ENCODE peak calls at places on chromosomes 5 and 9, in six cellular contexts. B is lower leg skin, E is RWPE1, O is upper lobe of left lung, I is adrenal gland, S is endothelial cell. X is an unnamed sample.

GRCh38 chr5:145178667-145179523 is 656.2 kb downstream of the PRELID2 start:
- DNase-seq in S (no peak), B (no peak), I (no peak), O (no peak), E (no peak), X (no peak)

GRCh38 chr9:69023650-69024049 is 9.7 kb upstream of the PRKACG start:
- DNase-seq in B (no peak), E (no peak), O (no peak), I (no peak), S (no peak), X (no peak)

GRCh38 chr9:134161647-134162046 is 2.7 kb downstream of the RNU6ATAC start:
- DNase-seq in O (no peak), S (no peak), E (no peak), I (no peak), B (no peak), X (no peak)

GRCh38 chr9:127706836-127707241 is at the start of gene CFAP157:
- DNase-seq in E (peak), O (no peak), S (peak), I (no peak), B (no peak), X (no peak)

GRCh38 chr5:980941-981340 is 27.7 kb upstream of the NKD2 start:
- DNase-seq in S (no peak), O (no peak), E (peak), I (no peak), B (no peak), X (peak)

GRCh38 chr5:136064510-136064909 is 35.7 kb downstream of the TGFBI start:
- DNase-seq in E (no peak), O (no peak), S (no peak), I (no peak), B (peak), X (no peak)

GRCh38 chr5:135253601-135254165 is 145.3 kb downstream of the MACROH2A1 start:
- DNase-seq in I (no peak), S (no peak), B (no peak), O (no peak), E (no peak), X (no peak)

GRCh38 chr5:180631549-180632392 is 17.6 kb downstream of the FLT4 start:
- DNase-seq in I (no peak), E (no peak), O (no peak), S (no peak), B (no peak), X (no peak)

GRCh38 chr9:74942801-74943200 is 9.9 kb downstream of the C9orf40 start:
- DNase-seq in S (no peak), O (no peak), B (no peak), E (no peak), I (no peak), X (no peak)

GRCh38 chr9:130642926-130643325 is 21.5 kb upstream of the PRDM12 start:
- DNase-seq in I (no peak), E (no peak), O (no peak), S (no peak), B (no peak), X (no peak)

GRCh38 chr9:129887210-129888084 is 52.2 kb downstream of the USP20 start:
- DNase-seq in E (no peak), S (no peak), I (no peak), O (no peak), B (no peak), X (no peak)

GRCh38 chr5:126535856-126536545 is 59.0 kb downstream of the ALDH7A1 start:
- DNase-seq in S (no peak), O (no peak), I (no peak), B (no peak), E (no peak), X (no peak)

GRCh38 chr9:134192951-134193731 is 28.8 kb upstream of the RNU6ATAC start:
- DNase-seq in O (peak), I (no peak), B (peak), S (no peak), E (no peak), X (no peak)

GRCh38 chr9:123069010-123069481 is 35.6 kb downstream of the GPR21 start:
- DNase-seq in O (no peak), I (no peak), S (no peak), E (no peak), B (no peak), X (no peak)

GRCh38 chr5:180470966-180471582 is 23.1 kb upstream of the CNOT6 start:
- DNase-seq in E (peak), O (peak), S (peak), I (peak), B (peak), X (no peak)

GRCh38 chr5:29697786-29698414 is 1495.6 kb upstream of the CDH6 start:
- DNase-seq in I (no peak), B (no peak), S (peak), O (no peak), E (peak), X (no peak)

GRCh38 chr5:139473565-139473964 is 2.8 kb downstream of the SMIM33 start:
- DNase-seq in B (no peak), S (peak), E (peak), I (no peak), O (no peak), X (no peak)
- TF ChIP-seq CTCF in B (no peak), S (no peak), E (no peak), I (no peak), O (peak), X (no peak)

GRCh38 chr5:171365351-171365750 is 22.3 kb upstream of the NPM1 start:
- DNase-seq in S (peak), B (no peak), I (no peak), E (no peak), O (no peak), X (no peak)
- TF ChIP-seq CTCF in S (peak), B (no peak), I (no peak), E (no peak), O (no peak), X (peak)

GRCh38 chr9:3884736-3885135 is 358.9 kb upstream of the RFX3 start:
- DNase-seq in B (no peak), O (no peak), E (no peak), I (no peak), S (no peak), X (no peak)

GRCh38 chr9:3879315-3879714 is 353.5 kb upstream of the RFX3 start:
- DNase-seq in S (no peak), O (no peak), E (no peak), B (no peak), I (no peak), X (no peak)

GRCh38 chr9:3879731-3880493 is 354.1 kb upstream of the RFX3 start:
- DNase-seq in B (no peak), E (no peak), O (peak), I (no peak), S (no peak), X (no peak)

GRCh38 chr9:3876553-3876952 is 350.8 kb upstream of the RFX3 start:
- DNase-seq in B (no peak), I (no peak), O (no peak), E (no peak), S (no peak), X (no peak)

GRCh38 chr9:3880851-3881250 is 355.1 kb upstream of the RFX3 start:
- DNase-seq in S (no peak), O (no peak), E (no peak), B (no peak), I (no peak), X (no peak)
- TF ChIP-seq CTCF in S (no peak), O (no peak), E (no peak), B (no peak), I (no peak), X (no peak)

GRCh38 chr5:25448646-25449045 is 803.9 kb upstream of the CDH10 start:
- DNase-seq in S (peak), I (no peak), B (no peak), O (no peak), E (no peak), X (no peak)

GRCh38 chr5:25439025-25439424 is 794.2 kb upstream of the CDH10 start:
- DNase-seq in O (no peak), S (no peak), I (no peak), B (no peak), E (no peak), X (no peak)

GRCh38 chr5:25441810-25442209 is 797.0 kb upstream of the CDH10 start:
- DNase-seq in O (no peak), S (no peak), E (no peak), I (no peak), B (no peak), X (no peak)

GRCh38 chr5:25448190-25448621 is 803.4 kb upstream of the CDH10 start:
- DNase-seq in I (no peak), O (no peak), B (no peak), E (no peak), S (no peak), X (no peak)

GRCh38 chr5:25444697-25445096 is 799.9 kb upstream of the CDH10 start:
- DNase-seq in E (no peak), B (no peak), S (no peak), I (no peak), O (no peak), X (no peak)
- TF ChIP-seq CTCF in E (no peak), B (no peak), S (no peak), I (no peak), O (no peak), X (no peak)

GRCh38 chr5:179273074-179273435 is 72.2 kb downstream of the ADAMTS2 start:
- DNase-seq in I (no peak), O (no peak), B (peak), S (no peak), E (no peak), X (no peak)

GRCh38 chr5:179271301-179271650 is 74.0 kb downstream of the ADAMTS2 start:
- DNase-seq in B (peak), E (no peak), O (no peak), I (no peak), S (no peak), X (peak)

GRCh38 chr5:179272326-179273073 is 72.8 kb downstream of the ADAMTS2 start:
- DNase-seq in I (no peak), S (no peak), O (peak), E (no peak), B (peak), X (no peak)

GRCh38 chr5:179270581-179271300 is 74.5 kb downstream of the ADAMTS2 start:
- DNase-seq in E (no peak), B (peak), I (no peak), S (no peak), O (peak), X (peak)

DNA sequence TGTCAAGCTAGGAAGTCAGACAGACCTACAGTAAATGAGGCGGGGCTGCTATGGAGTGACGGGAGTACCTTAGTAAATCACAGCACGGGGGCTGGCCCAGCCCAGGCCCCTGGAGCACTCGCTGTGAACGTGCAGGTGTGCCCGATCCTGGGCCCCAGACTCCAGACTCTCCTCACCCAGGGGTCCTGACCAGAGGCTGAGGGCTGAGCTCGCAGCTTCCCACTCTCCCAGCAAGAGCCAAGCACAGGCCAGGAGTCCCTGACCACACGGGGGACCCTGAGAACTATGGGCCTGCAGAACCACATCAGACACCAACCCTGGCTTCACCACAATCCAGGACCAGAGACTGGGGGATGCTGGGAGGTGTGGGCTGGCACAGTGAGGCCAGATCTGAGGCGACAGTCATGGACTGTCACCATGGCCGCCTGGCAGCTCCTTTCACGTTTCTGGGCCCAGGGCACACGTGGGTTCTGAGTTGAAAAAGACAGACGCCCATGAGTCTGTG is 73.4 kb downstream of the ADAMTS2 start:
- DNase-seq in B (peak), O (peak), I (no peak), E (no peak), S (no peak), X (peak)
- TF ChIP-seq CTCF in B (no peak), O (no peak), I (no peak), E (no peak), S (no peak), X (no peak)

DNA sequence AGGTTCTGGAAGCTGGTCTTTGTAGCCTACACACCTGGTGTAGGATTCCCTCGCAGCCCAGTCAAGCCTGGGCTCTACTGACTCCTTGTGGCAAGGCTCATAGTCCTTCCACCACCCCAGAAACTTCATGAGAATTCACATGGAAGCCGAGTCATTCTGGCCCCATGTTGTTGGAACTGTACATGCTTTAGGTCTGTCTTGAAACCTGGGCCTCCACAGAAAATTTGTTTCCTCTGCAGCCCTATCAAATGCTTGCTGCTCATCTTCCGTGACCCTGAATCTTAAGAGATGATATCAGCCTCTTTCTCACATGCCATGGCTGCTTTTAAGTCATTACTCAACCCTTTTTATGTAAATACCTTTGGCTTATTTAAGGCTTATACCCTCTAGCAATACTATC is 113.4 kb upstream of the GRHPR start:
- DNase-seq in I (no peak), B (no peak), E (no peak), O (no peak), S (no peak), X (no peak)
- TF ChIP-seq CTCF in I (no peak), B (no peak), E (no peak), O (no peak), S (no peak), X (peak)

DNA sequence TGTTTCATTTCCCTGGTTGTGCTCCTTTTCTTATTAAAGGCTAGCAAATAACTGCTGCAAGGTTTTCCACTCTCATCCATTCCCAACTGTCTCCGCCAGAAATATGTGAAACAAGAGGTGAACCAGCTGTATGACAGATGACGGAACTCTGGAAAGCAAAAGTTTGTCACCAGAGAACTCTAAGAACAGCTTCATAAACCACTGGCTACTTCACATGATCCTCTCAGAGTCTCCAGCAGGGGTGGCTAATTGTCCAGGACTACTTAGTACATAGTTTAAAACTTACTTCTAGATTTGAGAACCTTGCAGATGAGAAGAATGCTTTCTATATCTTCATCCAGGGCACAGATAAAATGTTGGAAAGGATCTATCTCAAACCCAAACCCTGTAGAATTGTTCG is 195.8 kb upstream of the RAD23B start:
- DNase-seq in O (no peak), E (no peak), I (no peak), S (no peak), B (no peak), X (no peak)
- TF ChIP-seq CTCF in O (no peak), E (no peak), I (no peak), S (no peak), B (no peak), X (no peak)

X was measured in type B pancreatic cell.